ENCODE peak calls at places on chromosomes 3 and 15, in eight cellular contexts. R is breast epithelium, C is A549, H is transverse colon, Y is body of pancreas, U is heart left ventricle, X is esophagus squamous epithelium, V is tibial nerve. Q is an unnamed sample.
A peak's percentile ranks its signal among the peaks of the same experiment; 100 is the strongest.

GRCh38 chr3:115498421-115498820 is 124.9 kb upstream of the GAP43 start:
- DNase-seq in R (no peak), C (no peak), H (no peak), Y (no peak), U (no peak), X (no peak), V (no peak), Q (no peak)

GRCh38 chr15:101451886-101452285 is 37.6 kb downstream of the PCSK6 start:
- DNase-seq in R (no peak), C (no peak), H (no peak), Y (no peak), U (no peak), X (no peak), V (no peak), Q (peak; percentile 12)

GRCh38 chr3:123920868-123921267 is 36.7 kb upstream of the MYLK start:
- DNase-seq in R (no peak), C (no peak), H (no peak), Y (no peak), U (no peak), X (no peak), V (no peak), Q (no peak)

GRCh38 chr3:64238971-64239667 is 13.9 kb upstream of the PRICKLE2 start:
- DNase-seq in R (no peak), C (peak; percentile 57), H (peak; percentile 63), Y (peak; percentile 53), U (peak; percentile 90), X (no peak), V (peak; percentile 38), Q (no peak)

GRCh38 chr15:58957101-58957973 is 23.9 kb upstream of the SLTM start:
- DNase-seq in R (no peak), C (peak; percentile 85), H (peak; percentile 48), Y (peak; percentile 38), U (peak; percentile 31), X (no peak), V (no peak), Q (no peak)

GRCh38 chr3:138600341-138600740 is 6.3 kb upstream of the CEP70 start:
- DNase-seq in R (peak; percentile 69), C (no peak), H (no peak), Y (no peak), U (no peak), X (no peak), V (no peak), Q (no peak)

GRCh38 chr3:127770671-127771370 is 51.5 kb downstream of the MGLL start:
- DNase-seq in R (no peak), C (no peak), H (no peak), Y (no peak), U (no peak), X (no peak), V (no peak), Q (no peak)

GRCh38 chr3:82202254-82202653 is 440.8 kb upstream of the GBE1 start:
- DNase-seq in R (no peak), C (no peak), H (no peak), Y (no peak), U (no peak), X (no peak), V (no peak), Q (no peak)

GRCh38 chr3:126758882-126759281 is 54.8 kb downstream of the CHCHD6 start:
- DNase-seq in R (no peak), C (no peak), H (no peak), Y (no peak), U (no peak), X (no peak), V (no peak), Q (no peak)

GRCh38 chr3:111392911-111393351 is 149.1 kb upstream of the CD96 start:
- DNase-seq in R (no peak), C (no peak), H (no peak), Y (no peak), U (no peak), X (no peak), V (no peak), Q (no peak)

GRCh38 chr3:8741581-8742355 is 8.2 kb downstream of the CAV3 start:
- DNase-seq in R (no peak), C (peak; percentile 86), H (no peak), Y (no peak), U (peak; percentile 45), X (no peak), V (no peak), Q (peak; percentile 40)

GRCh38 chr15:94370197-94370987 is 139.0 kb downstream of the MCTP2 start:
- DNase-seq in R (no peak), C (no peak), H (no peak), Y (no peak), U (no peak), X (no peak), V (no peak), Q (no peak)

GRCh38 chr15:34993877-34994276 is 5.8 kb upstream of the ZNF770 start:
- DNase-seq in R (no peak), C (no peak), H (no peak), Y (no peak), U (no peak), X (no peak), V (no peak), Q (no peak)

GRCh38 chr3:129992781-129993180 is 18.3 kb downstream of the TRH start:
- DNase-seq in R (no peak), C (peak; percentile 49), H (no peak), Y (no peak), U (no peak), X (no peak), V (no peak), Q (no peak)

GRCh38 chr3:120625199-120625598 is 29.1 kb downstream of the NDUFB4 start:
- DNase-seq in R (no peak), C (no peak), H (no peak), Y (peak; percentile 13), U (no peak), X (no peak), V (no peak), Q (no peak)

GRCh38 chr3:196557236-196557635 is 11.1 kb downstream of the WDR53 start:
- DNase-seq in R (no peak), C (no peak), H (no peak), Y (no peak), U (no peak), X (no peak), V (no peak), Q (no peak)

GRCh38 chr15:57565326-57565725 is 26.4 kb upstream of the MYZAP start:
- DNase-seq in R (no peak), C (no peak), H (peak; percentile 66), Y (no peak), U (no peak), X (no peak), V (no peak), Q (peak; percentile 86)

GRCh38 chr15:90596943-90597342 is 67.2 kb downstream of the CRTC3 start:
- DNase-seq in R (no peak), C (no peak), H (no peak), Y (no peak), U (no peak), X (no peak), V (no peak), Q (no peak)

GRCh38 chr3:184459355-184459754 is 79.5 kb downstream of the CHRD start:
- DNase-seq in R (no peak), C (no peak), H (no peak), Y (no peak), U (peak; percentile 37), X (no peak), V (no peak), Q (no peak)

GRCh38 chr3:144105542-144105941 is 133.9 kb downstream of the DIPK2A start:
- DNase-seq in R (no peak), C (no peak), H (no peak), Y (no peak), U (no peak), X (no peak), V (no peak), Q (no peak)

DNA sequence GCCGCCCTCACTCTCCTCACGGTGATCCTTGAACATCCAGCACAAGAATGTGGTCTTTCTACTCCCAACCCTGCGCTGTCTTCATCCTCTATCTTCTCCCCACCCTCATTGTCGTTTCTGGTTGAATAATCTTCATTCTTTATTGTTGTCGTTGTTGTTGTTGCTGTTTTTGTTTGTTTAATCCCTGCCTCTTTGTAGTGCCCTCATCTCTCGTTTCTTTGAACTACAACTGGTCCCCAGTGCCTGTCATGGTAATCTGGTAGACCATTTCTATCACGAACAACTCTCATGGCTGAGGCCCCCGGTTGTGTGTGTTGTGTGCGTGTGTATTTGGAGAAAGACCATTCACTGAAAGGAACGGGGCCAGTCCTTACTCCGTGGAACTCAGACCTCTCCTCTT is 1.3 kb upstream of the MYO5A start:
- DNase-seq in R (no peak), C (no peak), H (no peak), Y (no peak), U (no peak), X (no peak), V (no peak), Q (no peak)
- TF ChIP-seq POLR2A in R (no peak), C (no peak), H (no peak), Y (no peak), U (no peak), X (no peak), V (no peak), Q (no peak)

GRCh38 chr3:62951037-62951613 is 75.9 kb upstream of the CADPS start:
- DNase-seq in R (no peak), C (no peak), H (no peak), Y (no peak), U (no peak), X (no peak), V (no peak), Q (no peak)

GRCh38 chr3:62955126-62955525 is 79.9 kb upstream of the CADPS start:
- DNase-seq in R (no peak), C (no peak), H (no peak), Y (no peak), U (no peak), X (no peak), V (no peak), Q (no peak)

GRCh38 chr3:62954579-62954978 is 79.4 kb upstream of the CADPS start:
- DNase-seq in R (no peak), C (no peak), H (no peak), Y (peak; percentile 14), U (no peak), X (no peak), V (no peak), Q (no peak)

DNA sequence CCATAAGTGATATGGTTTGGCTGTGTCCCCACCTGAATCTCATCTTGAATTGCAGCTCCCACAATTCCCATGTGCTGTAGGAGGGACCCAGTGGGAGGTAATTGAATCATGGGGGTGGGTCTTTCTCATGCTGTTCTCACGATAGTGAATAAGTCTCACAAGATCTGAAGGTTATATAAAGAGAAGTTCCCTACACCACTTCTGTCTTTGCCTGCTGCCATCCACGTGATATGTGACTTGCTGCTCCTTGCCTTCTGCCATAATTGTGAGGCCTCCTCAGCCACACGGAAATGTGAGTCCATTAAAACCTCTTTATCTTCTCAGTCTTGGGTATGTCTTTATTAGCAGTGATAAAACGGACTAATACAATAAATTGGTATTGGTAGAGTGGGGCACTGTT is 75.0 kb upstream of the CADPS start:
- DNase-seq in R (no peak), C (no peak), H (no peak), Y (no peak), U (no peak), X (no peak), V (no peak), Q (no peak)
- H3K4me3 ChIP-seq in R (no peak overlapping the region), C (no peak overlapping the region), H (no peak overlapping the region), Y (no peak overlapping the region), U (no peak overlapping the region), X (no peak overlapping the region), V (no peak overlapping the region), Q (no peak overlapping the region)

GRCh38 chr3:39124876-39125836 is 17.7 kb downstream of the TTC21A start:
- DNase-seq in R (peak; percentile 58), C (no peak), H (peak; percentile 49), Y (peak; percentile 73), U (peak; percentile 13), X (no peak), V (no peak), Q (no peak)
- TF ChIP-seq CTCF in R (peak; percentile 50), C (peak; percentile 41), H (peak; percentile 28), Y (peak; percentile 66), U (peak; percentile 11), X (peak; percentile 51), V (peak; percentile 16), Q (no peak)

GRCh38 chr3:53166781-53167291 is 5.8 kb downstream of the PRKCD start:
- DNase-seq in R (no peak), C (no peak), H (peak; percentile 69), Y (no peak), U (peak; percentile 79), X (no peak), V (peak; percentile 33), Q (peak; percentile 53)
- TF ChIP-seq POLR2A in R (no peak), C (no peak), H (no peak), Y (no peak), U (no peak), X (no peak), V (no peak), Q (no peak)

Q was measured in lower leg skin.